ENCODE peak calls at places on chromosome 22, in five cellular contexts. Z is ovary, R is lower leg skin, N is transverse colon, G is stomach. J is an unnamed sample.
A peak's percentile ranks its signal among the peaks of the same experiment; 100 is the strongest.

GRCh38 chr22:41909290-41910049 is 5.4 kb downstream of the SHISA8 start:
- DNase-seq in Z (peak; percentile 27), R (no peak), N (no peak), G (no peak), J (no peak)

GRCh38 chr22:46119093-46119728 is 31.1 kb upstream of the PPARA start:
- DNase-seq in Z (no peak), R (no peak), N (no peak), G (no peak), J (no peak)

GRCh38 chr22:19787849-19788141 is 27.2 kb downstream of the TBX1 start:
- DNase-seq in Z (no peak), R (no peak), N (no peak), G (no peak), J (no peak)

GRCh38 chr22:42654696-42655095 is 5.5 kb upstream of the CYB5R3 start:
- DNase-seq in Z (no peak), R (no peak), N (no peak), G (no peak), J (no peak)

GRCh38 chr22:44020981-44021380 is 3.1 kb upstream of the PARVB start:
- DNase-seq in Z (no peak), R (no peak), N (no peak), G (no peak), J (no peak)

GRCh38 chr22:17896552-17896951 is 122.3 kb upstream of the BID start:
- DNase-seq in Z (no peak), R (no peak), N (no peak), G (peak; percentile 35), J (peak; percentile 87)

GRCh38 chr22:39839917-39840510 is 53.5 kb downstream of the ENTHD1 start:
- DNase-seq in Z (no peak), R (no peak), N (no peak), G (no peak), J (no peak)

GRCh38 chr22:46653596-46653995 is 33.4 kb downstream of the GRAMD4 start:
- DNase-seq in Z (no peak), R (no peak), N (peak; percentile 36), G (no peak), J (no peak)

GRCh38 chr22:44580176-44580575 is 82.1 kb upstream of the RTL6 start:
- DNase-seq in Z (no peak), R (no peak), N (no peak), G (no peak), J (no peak)

GRCh38 chr22:44567846-44568493 is 69.9 kb upstream of the RTL6 start:
- DNase-seq in Z (no peak), R (no peak), N (peak; percentile 65), G (peak; percentile 57), J (no peak)

GRCh38 chr22:28222066-28222465 is 303.0 kb upstream of the PITPNB start:
- DNase-seq in Z (no peak), R (no peak), N (no peak), G (no peak), J (no peak)

GRCh38 chr22:42945736-42946135 is 69.2 kb downstream of the PACSIN2 start:
- DNase-seq in Z (no peak), R (no peak), N (no peak), G (no peak), J (no peak)

GRCh38 chr22:19825904-19826618 is 28.6 kb downstream of the GNB1L start:
- DNase-seq in Z (no peak), R (no peak), N (no peak), G (peak; percentile 24), J (no peak)

GRCh38 chr22:19042285-19043110 is 79.7 kb downstream of the DGCR2 start:
- DNase-seq in Z (no peak), R (no peak), N (no peak), G (no peak), J (peak; percentile 9)

GRCh38 chr22:44898236-44898635 is 111.6 kb downstream of the PHF21B start:
- DNase-seq in Z (no peak), R (no peak), N (peak; percentile 1), G (peak; percentile 15), J (no peak)

GRCh38 chr22:19889951-19890350 is 35.3 kb upstream of the GNB1L start:
- DNase-seq in Z (no peak), R (no peak), N (no peak), G (no peak), J (no peak)

GRCh38 chr22:19982991-19983578 is 33.5 kb downstream of the ARVCF start:
- DNase-seq in Z (no peak), R (no peak), N (no peak), G (no peak), J (peak; percentile 66)

GRCh38 chr22:42283288-42284229 is 13.1 kb upstream of the TCF20 start:
- DNase-seq in Z (peak; percentile 44), R (no peak), N (no peak), G (no peak), J (no peak)

GRCh38 chr22:26462051-26462450 is 21.5 kb downstream of the HPS4 start:
- DNase-seq in Z (no peak), R (no peak), N (no peak), G (no peak), J (no peak)

GRCh38 chr22:32331918-32332725 is 25.5 kb upstream of the RFPL3 start:
- DNase-seq in Z (peak; percentile 7), R (no peak), N (peak; percentile 2), G (peak; percentile 20), J (no peak)

GRCh38 chr22:43451651-43452050 is 39.8 kb downstream of the MPPED1 start:
- DNase-seq in Z (no peak), R (no peak), N (no peak), G (no peak), J (no peak)

GRCh38 chr22:19749876-19750275 is 10.7 kb upstream of the TBX1 start:
- DNase-seq in Z (no peak), R (no peak), N (no peak), G (no peak), J (peak; percentile 68)

GRCh38 chr22:44577391-44578114 is 79.5 kb upstream of the RTL6 start:
- DNase-seq in Z (no peak), R (no peak), N (no peak), G (no peak), J (no peak)

GRCh38 chr22:19631899-19632670 is 82.2 kb upstream of the SEPTIN5 start:
- DNase-seq in Z (no peak), R (no peak), N (no peak), G (no peak), J (no peak)

DNA sequence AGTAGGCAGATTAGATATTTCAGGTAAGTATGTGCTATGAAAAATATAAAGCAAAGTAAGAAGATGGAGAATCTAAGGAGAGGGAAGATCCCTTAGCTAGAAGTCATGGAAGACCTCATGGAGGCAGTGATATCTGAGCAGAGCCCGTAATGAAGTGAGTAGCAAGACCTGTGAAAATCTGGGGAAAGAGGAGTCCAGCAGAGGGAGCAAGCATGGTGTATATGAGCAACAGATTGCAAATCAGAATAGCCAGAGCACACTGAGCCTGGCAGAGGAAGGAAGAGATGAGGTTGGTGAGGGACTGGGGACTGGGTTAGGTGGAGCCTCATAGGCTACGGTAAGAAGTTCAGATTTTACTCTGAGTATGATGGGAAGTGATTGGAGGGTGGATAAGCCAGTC is 9.4 kb downstream of the LHFPL7 start:
- DNase-seq in Z (no peak), R (no peak), N (no peak), G (no peak), J (no peak)
- TF ChIP-seq CTCF in Z (no peak), R (no peak), N (peak; percentile 16), G (peak; percentile 30), J (no peak)

GRCh38 chr22:31230155-31230870 is 18.2 kb downstream of the LIMK2 start:
- DNase-seq in Z (no peak), R (no peak), N (no peak), G (no peak), J (peak; percentile 63)

GRCh38 chr22:31229402-31230140 is 17.5 kb downstream of the LIMK2 start:
- DNase-seq in Z (peak; percentile 46), R (peak; percentile 43), N (peak; percentile 78), G (peak; percentile 81), J (peak; percentile 39)

GRCh38 chr22:31228425-31228824 is 16.3 kb downstream of the LIMK2 start:
- DNase-seq in Z (no peak), R (no peak), N (no peak), G (no peak), J (no peak)

GRCh38 chr22:31233001-31233400 is 20.9 kb downstream of the LIMK2 start:
- DNase-seq in Z (no peak), R (no peak), N (no peak), G (no peak), J (no peak)

DNA sequence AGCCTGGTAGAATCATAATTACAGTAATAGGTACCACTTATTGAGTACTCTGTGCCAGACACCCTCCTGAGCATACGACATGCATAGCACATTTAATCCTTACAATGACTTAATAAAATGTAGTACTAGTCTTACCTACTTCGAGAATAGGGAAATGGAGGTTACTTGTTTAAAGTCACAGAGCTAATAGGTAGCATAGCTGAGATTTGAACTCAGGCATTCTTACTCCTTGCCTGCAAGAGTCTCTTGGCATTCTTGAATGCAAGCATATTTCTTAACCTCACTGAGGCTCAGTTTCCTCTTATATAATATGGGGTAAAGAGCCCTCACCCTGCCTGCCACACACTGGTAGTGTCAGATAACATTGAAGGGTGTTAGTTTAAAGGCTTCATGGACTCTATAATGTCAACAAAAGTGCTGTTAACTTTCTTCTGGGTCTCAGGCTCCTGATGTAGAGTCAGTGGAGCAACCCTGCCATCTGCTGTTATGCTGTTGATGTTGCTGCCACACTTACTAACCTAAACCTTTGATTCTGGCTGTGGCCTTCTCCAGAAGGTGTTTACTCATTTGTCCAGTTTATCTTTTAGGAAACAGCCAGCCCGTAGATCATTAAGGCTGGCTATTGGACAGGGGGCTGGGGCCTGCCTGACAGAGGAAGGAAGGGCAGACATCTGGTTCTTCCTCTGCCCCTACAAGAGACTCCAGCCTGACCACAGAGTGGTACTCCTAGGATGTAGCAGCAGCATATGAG is 18.9 kb downstream of the LIMK2 start:
- DNase-seq in Z (peak; percentile 51), R (peak; percentile 37), N (peak; percentile 69), G (peak; percentile 68), J (peak; percentile 69)
- TF ChIP-seq POLR2A in Z (no peak), R (no peak), N (no peak), G (no peak), J (no peak)

DNA sequence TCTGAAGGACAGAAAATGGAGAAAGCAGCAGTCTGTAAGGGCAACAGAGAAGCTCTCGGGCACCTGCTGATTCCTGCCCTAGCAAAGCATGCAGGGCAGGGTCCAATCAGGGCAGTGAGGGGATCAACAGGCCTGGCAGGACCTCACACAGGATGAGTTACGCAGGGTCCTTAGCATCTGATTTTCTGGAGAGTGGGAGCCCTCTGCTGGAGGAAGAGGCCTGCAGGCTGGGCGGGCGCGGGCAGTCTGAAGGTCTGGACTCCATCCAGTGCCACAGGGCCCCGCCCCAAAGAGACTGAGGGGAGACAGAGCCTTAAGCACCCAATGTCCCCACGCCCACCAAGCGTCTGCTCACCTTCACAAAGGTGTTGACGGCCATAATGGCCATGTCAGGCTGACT is 28.9 kb downstream of the AP1B1 start:
- DNase-seq in Z (peak; percentile 62), R (no peak), N (peak; percentile 57), G (peak; percentile 70), J (peak; percentile 31)
- TF ChIP-seq CTCF in Z (peak; percentile 27), R (no peak), N (peak; percentile 65), G (peak; percentile 52), J (peak; percentile 80)

GRCh38 chr22:37759281-37759680 is 48.5 kb upstream of the GCAT start:
- DNase-seq in Z (no peak), R (no peak), N (no peak), G (no peak), J (no peak)

GRCh38 chr22:37760152-37760551 is 47.6 kb upstream of the GCAT start:
- DNase-seq in Z (no peak), R (no peak), N (no peak), G (no peak), J (no peak)

GRCh38 chr22:37762389-37762836 is 45.3 kb upstream of the GCAT start:
- DNase-seq in Z (no peak), R (no peak), N (no peak), G (no peak), J (no peak)

GRCh38 chr22:37757663-37758062 is 50.1 kb upstream of the GCAT start:
- DNase-seq in Z (no peak), R (no peak), N (no peak), G (no peak), J (no peak)

GRCh38 chr22:37758698-37759097 is 49.0 kb upstream of the GCAT start:
- DNase-seq in Z (no peak), R (no peak), N (no peak), G (no peak), J (no peak)
- TF ChIP-seq POLR2A in Z (no peak), R (no peak), N (no peak), G (no peak), J (no peak)

J was measured in gastrocnemius medialis.